ENCODE peak calls at places on chromosomes 1 and 21, in six cellular contexts. O is astrocyte, N is endodermal cell, B is GM13977, S is H1, T is astrocyte of the spinal cord. I is an unnamed sample.

GRCh38 chr1:13604191-13604590 is 20.6 kb downstream of the PDPN start:
- DNase-seq in O (no peak), N (no peak), B (no peak), S (no peak), T (no peak), I (no peak)

GRCh38 chr1:223725578-223725977 is 13.2 kb downstream of the CAPN2 start:
- DNase-seq in O (no peak), N (no peak), B (no peak), S (no peak), T (no peak), I (no peak)

GRCh38 chr21:28801906-28802305 is 190.8 kb downstream of the LTN1 start:
- DNase-seq in O (no peak), N (no peak), B (no peak), S (no peak), T (no peak), I (no peak)

GRCh38 chr1:24311731-24312130 is 7.4 kb upstream of the GRHL3 start:
- DNase-seq in O (no peak), N (no peak), B (no peak), S (no peak), T (no peak), I (no peak)

GRCh38 chr1:187454010-187454409 is 625.3 kb downstream of the PLA2G4A start:
- DNase-seq in O (no peak), N (no peak), B (no peak), S (no peak), T (no peak), I (no peak)

GRCh38 chr1:13965770-13966398 is 265.9 kb downstream of the PRDM2 start:
- DNase-seq in O (peak; percentile 39), N (peak; percentile 88), B (peak; percentile 29), S (peak; percentile 33), T (peak; percentile 48), I (peak; percentile 72)

GRCh38 chr1:17581389-17582123 is 42.1 kb downstream of the ARHGEF10L start:
- DNase-seq in O (no peak), N (no peak), B (peak; percentile 64), S (no peak), T (no peak), I (no peak)

GRCh38 chr1:158931055-158931737 is at the start of gene PYHIN1:
- DNase-seq in O (no peak), N (no peak), B (no peak), S (no peak), T (no peak), I (no peak)

GRCh38 chr1:61149010-61149860 is 66.9 kb downstream of the NFIA start:
- DNase-seq in O (no peak), N (no peak), B (no peak), S (no peak), T (no peak), I (no peak)

GRCh38 chr1:114122891-114123621 is 30.6 kb downstream of the SYT6 start:
- DNase-seq in O (peak; percentile 21), N (no peak), B (no peak), S (no peak), T (peak; percentile 9), I (no peak)

GRCh38 chr1:15966081-15966955 is 9.6 kb downstream of the ZBTB17 start:
- DNase-seq in O (peak; percentile 34), N (no peak), B (peak; percentile 89), S (no peak), T (no peak), I (no peak)

GRCh38 chr1:151661728-151662127 is 49.9 kb downstream of the SNX27 start:
- DNase-seq in O (no peak), N (no peak), B (no peak), S (no peak), T (no peak), I (no peak)

GRCh38 chr1:217747156-217747769 is 116.1 kb downstream of the SPATA17 start:
- DNase-seq in O (peak; percentile 13), N (no peak), B (peak; percentile 13), S (no peak), T (peak; percentile 47), I (no peak)

GRCh38 chr1:22141948-22142314 is 966 bp downstream of the WNT4 start:
- DNase-seq in O (no peak), N (peak; percentile 75), B (no peak), S (no peak), T (no peak), I (no peak)

GRCh38 chr1:204507317-204508105 is 8.7 kb upstream of the MDM4 start:
- DNase-seq in O (peak; percentile 42), N (peak; percentile 92), B (no peak), S (peak; percentile 49), T (peak; percentile 71), I (peak; percentile 48)

GRCh38 chr1:156372265-156372586 is 3.2 kb downstream of the RHBG start:
- DNase-seq in O (no peak), N (no peak), B (no peak), S (no peak), T (peak; percentile 10), I (no peak)

GRCh38 chr1:161738627-161739287 is 10.8 kb upstream of the DUSP12 start:
- DNase-seq in O (peak; percentile 59), N (peak; percentile 70), B (peak; percentile 26), S (no peak), T (peak; percentile 68), I (peak; percentile 44)

GRCh38 chr1:228104526-228105251 is 1.6 kb upstream of the C1orf35 start:
- DNase-seq in O (no peak), N (peak; percentile 45), B (no peak), S (no peak), T (no peak), I (no peak)

GRCh38 chr1:184940226-184940625 is 34.1 kb downstream of the NIBAN1 start:
- DNase-seq in O (peak; percentile 49), N (no peak), B (no peak), S (no peak), T (peak; percentile 46), I (no peak)

GRCh38 chr1:184941094-184941733 is 33.1 kb downstream of the NIBAN1 start:
- DNase-seq in O (no peak), N (no peak), B (no peak), S (no peak), T (no peak), I (no peak)

GRCh38 chr1:184940694-184941093 is 33.6 kb downstream of the NIBAN1 start:
- DNase-seq in O (no peak), N (no peak), B (no peak), S (no peak), T (no peak), I (no peak)

GRCh38 chr1:184935919-184936798 is 38.1 kb downstream of the NIBAN1 start:
- DNase-seq in O (no peak), N (no peak), B (no peak), S (no peak), T (no peak), I (no peak)

DNA sequence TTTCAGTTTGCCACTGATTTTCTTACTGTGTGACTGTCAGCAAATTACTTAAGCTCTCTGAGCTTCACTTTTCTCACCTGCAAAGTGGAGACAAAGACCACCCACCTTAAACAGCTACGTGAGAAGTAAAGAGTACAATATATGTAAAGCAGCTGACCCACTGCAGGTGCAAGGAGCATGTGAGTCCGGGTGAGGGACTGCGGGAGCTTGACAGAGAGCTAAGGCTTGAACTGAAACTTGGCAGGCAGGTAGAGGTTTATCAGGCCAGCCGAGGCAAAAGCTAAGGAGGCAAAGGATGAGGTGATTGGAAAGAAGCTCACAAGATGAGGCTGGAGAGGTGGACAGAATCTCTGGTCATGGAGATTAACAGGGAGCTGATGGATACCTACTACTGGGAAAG is 36.6 kb downstream of the NIBAN1 start:
- DNase-seq in O (no peak), N (no peak), B (no peak), S (no peak), T (no peak), I (no peak)
- TF ChIP-seq CTCF in O (no peak), N (no peak), B (no peak), S (no peak), T (no peak), I (no peak)

GRCh38 chr1:201626629-201627275 is 87.8 kb downstream of the NAV1 start:
- DNase-seq in O (no peak), N (no peak), B (no peak), S (no peak), T (no peak), I (no peak)

GRCh38 chr1:201622824-201623223 is 83.9 kb downstream of the NAV1 start:
- DNase-seq in O (no peak), N (no peak), B (no peak), S (no peak), T (no peak), I (no peak)

GRCh38 chr1:201625711-201626300 is 86.9 kb downstream of the NAV1 start:
- DNase-seq in O (no peak), N (no peak), B (no peak), S (no peak), T (no peak), I (no peak)

GRCh38 chr1:201622353-201622752 is 83.4 kb downstream of the NAV1 start:
- DNase-seq in O (no peak), N (no peak), B (no peak), S (no peak), T (no peak), I (no peak)

DNA sequence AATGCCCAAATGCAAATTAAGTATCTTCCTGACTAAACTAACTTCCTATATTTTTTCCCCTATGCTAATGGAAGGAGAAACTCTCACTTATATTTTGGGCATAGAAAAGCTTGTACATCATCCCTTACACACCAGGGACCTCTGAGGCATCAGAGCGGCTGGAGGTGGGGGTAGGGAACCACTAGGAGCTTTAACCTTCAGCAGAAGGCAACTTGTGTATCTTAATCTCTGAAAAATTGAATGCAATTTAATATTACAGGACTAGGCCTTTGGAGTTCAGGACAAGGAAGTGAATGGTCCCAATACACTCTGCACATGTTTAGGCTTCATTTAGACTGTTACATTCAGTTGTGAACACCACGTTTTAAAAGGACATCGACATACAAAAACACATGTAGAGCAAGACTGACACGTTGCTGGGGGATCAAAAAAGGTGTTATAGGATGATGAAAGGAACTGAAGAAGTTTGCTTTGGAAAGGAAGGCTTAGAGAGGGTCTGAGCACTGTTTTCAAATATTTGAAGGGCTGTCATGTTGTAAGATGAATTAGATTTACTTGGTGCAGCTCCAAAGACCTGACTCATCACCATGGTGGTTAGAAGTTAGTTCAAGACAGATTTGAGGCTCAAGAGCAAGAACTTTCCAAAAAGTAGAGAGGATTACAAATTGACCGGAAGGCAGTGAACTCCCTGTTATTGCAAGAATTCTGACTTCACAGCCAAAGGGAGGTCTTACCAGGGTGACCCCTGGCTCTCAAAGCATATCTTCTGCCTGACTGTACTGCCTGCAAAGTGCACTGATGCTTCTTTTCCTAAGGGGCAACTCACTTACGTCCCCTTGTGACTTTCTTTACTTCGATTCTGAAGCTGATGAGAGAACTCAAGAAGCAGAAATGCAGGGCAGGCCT is 86.1 kb downstream of the NAV1 start:
- DNase-seq in O (peak; percentile 99), N (no peak), B (no peak), S (no peak), T (peak; percentile 97), I (no peak)
- TF ChIP-seq CTCF in O (peak; percentile 32), N (no peak), B (no peak), S (no peak), T (peak; percentile 36), I (no peak)

GRCh38 chr1:27602510-27603319 is 1.2 kb downstream of the AHDC1 start:
- DNase-seq in O (no peak), N (peak; percentile 82), B (peak; percentile 75), S (no peak), T (no peak), I (peak; percentile 55)
- TF ChIP-seq CTCF in O (no peak), N (no peak), B (no peak), S (no peak), T (no peak), I (no peak)

DNA sequence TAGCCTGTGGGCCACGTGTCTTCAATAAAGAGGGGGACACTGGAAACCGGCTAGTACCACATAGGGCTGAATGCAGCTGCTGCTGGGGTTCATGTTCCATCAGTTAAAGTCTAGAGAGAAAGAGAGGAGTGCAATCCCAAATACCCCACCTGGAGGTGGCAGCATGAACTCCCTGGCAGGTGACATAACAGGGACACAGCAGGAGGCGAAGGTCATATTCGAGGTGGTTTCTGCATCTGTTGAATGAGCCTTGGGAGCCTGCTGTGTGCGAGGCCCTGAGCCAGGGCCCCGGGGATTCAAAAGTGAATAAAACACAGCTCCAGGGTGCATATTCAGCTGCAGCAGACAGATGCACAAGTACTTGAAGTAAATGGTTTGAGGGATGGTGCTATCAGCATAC is 456.9 kb downstream of the SETD4 start:
- DNase-seq in O (no peak), N (peak; percentile 70), B (no peak), S (no peak), T (no peak), I (no peak)
- TF ChIP-seq CTCF in O (no peak), N (peak; percentile 64), B (no peak), S (peak; percentile 9), T (no peak), I (no peak)

I was measured in endothelial cell.